ENCODE peak calls at places on chromosomes 1 and 21, in six cellular contexts. D is endothelial cell; A is GM12865; J is GM19239; P is right cardiac atrium; E is activated T-cell treated with anti-CD3 and anti-CD28 coated beads, Interleukin-2, amount 50 U/mL, for 72 hours. R is an unnamed sample.

GRCh38 chr1:79791488-79792211 is 785.1 kb upstream of the ADGRL4 start:
- DNase-seq in D (no peak), A (no peak), J (no peak), P (no peak), E (no peak), R (no peak)

GRCh38 chr1:59292557-59292956 is 4.3 kb upstream of the FGGY start:
- DNase-seq in D (no peak), A (peak; percentile 59), P (no peak), J (peak; percentile 36), E (no peak), R (peak; percentile 44)

GRCh38 chr1:244667797-244668196 is 14.9 kb downstream of the DESI2 start:
- DNase-seq in E (no peak), J (no peak), P (no peak), D (no peak), A (no peak), R (no peak)

GRCh38 chr1:210239295-210240155 is 6.9 kb downstream of the SERTAD4 start:
- DNase-seq in P (peak; percentile 46), D (peak; percentile 41), E (no peak), J (no peak), A (no peak), R (no peak)

GRCh38 chr1:226627924-226628623 is 79.5 kb downstream of the STUM start:
- DNase-seq in P (peak; percentile 39), A (no peak), J (no peak), E (no peak), D (no peak), R (no peak)

GRCh38 chr21:26966360-26966977 is 419 bp downstream of the ADAMTS5 start:
- DNase-seq in A (no peak), P (peak; percentile 32), J (no peak), E (no peak), D (no peak), R (no peak)

GRCh38 chr1:227234998-227235405 is 83.3 kb downstream of the CDC42BPA start:
- DNase-seq in A (peak; percentile 46), E (peak; percentile 6), P (no peak), J (peak; percentile 4), D (peak; percentile 60), R (no peak)

GRCh38 chr1:43274125-43274803 is 4.5 kb downstream of the TMEM125 start:
- DNase-seq in P (no peak), A (peak; percentile 52), D (peak; percentile 38), E (peak; percentile 30), J (peak; percentile 65), R (no peak)

GRCh38 chr21:14833952-14834351 is 230.8 kb downstream of the NRIP1 start:
- DNase-seq in J (no peak), A (no peak), E (no peak), P (no peak), D (no peak), R (no peak)

GRCh38 chr1:54329337-54329954 is 76.7 kb downstream of the SSBP3 start:
- DNase-seq in E (no peak), P (no peak), A (no peak), J (no peak), D (no peak), R (no peak)

GRCh38 chr1:234368320-234369032 is 4.8 kb upstream of the COA6 start:
- DNase-seq in P (no peak), A (no peak), J (no peak), E (peak; percentile 16), D (no peak), R (no peak)

GRCh38 chr1:63148825-63149645 is 173.3 kb upstream of the FOXD3 start:
- DNase-seq in A (peak; percentile 48), D (peak; percentile 48), E (peak; percentile 6), P (peak; percentile 21), J (peak; percentile 9), R (no peak)

GRCh38 chr1:90417139-90417538 is 300.0 kb downstream of the BARHL2 start:
- DNase-seq in D (no peak), J (no peak), A (no peak), E (no peak), P (no peak), R (no peak)

GRCh38 chr1:193070942-193071341 is 11.5 kb downstream of the RO60 start:
- DNase-seq in A (peak; percentile 59), J (no peak), D (no peak), E (peak; percentile 6), P (no peak), R (no peak)

GRCh38 chr1:56106551-56107277 is 472.6 kb downstream of the PLPP3 start:
- DNase-seq in J (no peak), A (peak; percentile 62), E (no peak), D (no peak), P (no peak), R (no peak)

GRCh38 chr1:6495540-6496359 is 4.3 kb upstream of the PLEKHG5 start:
- DNase-seq in J (no peak), P (no peak), A (no peak), D (no peak), E (no peak), R (no peak)

GRCh38 chr1:89698020-89698560 is 65.2 kb downstream of the LRRC8C start:
- DNase-seq in E (no peak), D (no peak), P (no peak), A (no peak), J (no peak), R (no peak)